ENCODE peak calls at places on chromosomes 13 and 19, in seven cellular contexts. J, E, Z, Q, L, H and U are unnamed samples.

GRCh38 chr19:5484398-5485285 is 29.4 kb downstream of the ZNRF4 start:
- DNase-seq in L (no peak), J (peak), Z (no peak), E (no peak), H (no peak), Q (no peak), U (no peak)

GRCh38 chr19:1492474-1493006 is 1.6 kb downstream of the REEP6 start:
- DNase-seq in E (no peak), L (no peak), H (no peak), Q (no peak), Z (no peak), J (no peak), U (no peak)

GRCh38 chr13:37134411-37135041 is 29.1 kb upstream of the CSNK1A1L start:
- DNase-seq in Q (no peak), H (no peak), J (no peak), L (no peak), E (no peak), Z (no peak), U (no peak)

GRCh38 chr19:1014161-1015060 is 6.5 kb downstream of the TMEM259 start:
- DNase-seq in E (no peak), L (no peak), H (no peak), Z (no peak), Q (no peak), J (no peak), U (no peak)

GRCh38 chr13:98509271-98510155 is 67.4 kb downstream of the STK24 start:
- DNase-seq in Z (peak), J (no peak), L (peak), E (peak), H (no peak), Q (no peak), U (no peak)

GRCh38 chr13:79792716-79793115 is 311.8 kb downstream of the NDFIP2 start:
- DNase-seq in J (no peak), Z (no peak), L (no peak), Q (no peak), H (no peak), E (no peak), U (no peak)

GRCh38 chr13:40058757-40059236 is 403.3 kb downstream of the COG6 start:
- DNase-seq in J (no peak), Z (no peak), H (no peak), Q (no peak), L (no peak), E (no peak), U (no peak)

GRCh38 chr19:10238172-10238783 is 7.1 kb upstream of the S1PR2 start:
- DNase-seq in Q (no peak), H (no peak), J (no peak), L (no peak), Z (peak), E (peak), U (no peak)

GRCh38 chr13:114096031-114096485 is 36.4 kb downstream of the RASA3 start:
- DNase-seq in E (peak), J (no peak), Z (no peak), H (no peak), Q (peak), L (no peak), U (no peak)

GRCh38 chr13:66994498-66995365 is 235.4 kb downstream of the PCDH9 start:
- DNase-seq in H (no peak), Q (no peak), J (no peak), E (no peak), L (no peak), Z (no peak), U (no peak)

GRCh38 chr19:6611441-6611852 is 20.5 kb upstream of the CD70 start:
- DNase-seq in Q (no peak), E (no peak), Z (no peak), J (no peak), L (no peak), H (no peak), U (no peak)

GRCh38 chr19:47778089-47778953 is at the start of gene SELENOW:
- DNase-seq in H (peak), L (peak), E (peak), Q (peak), Z (peak), J (peak), U (peak)

GRCh38 chr19:16561382-16561781 is 10.8 kb downstream of the SLC35E1 start:
- DNase-seq in Q (no peak), L (no peak), J (no peak), H (no peak), Z (no peak), E (no peak), U (no peak)

GRCh38 chr19:10718205-10719196 is 622 bp downstream of the DNM2 start:
- DNase-seq in J (peak), Z (no peak), E (no peak), Q (no peak), H (peak), L (peak), U (peak)

GRCh38 chr13:34719060-34719875 is 222.8 kb upstream of the NBEA start:
- DNase-seq in J (peak), L (no peak), H (no peak), Z (no peak), E (no peak), Q (no peak), U (no peak)

GRCh38 chr19:12786149-12786870 is 5.0 kb upstream of the JUNB start:
- DNase-seq in J (no peak), Q (no peak), Z (peak), E (no peak), H (peak), L (no peak), U (no peak)

GRCh38 chr19:58569191-58569942 is 3.8 kb downstream of the MZF1 start:
- DNase-seq in E (no peak), H (no peak), L (no peak), Z (no peak), J (no peak), Q (peak), U (no peak)

GRCh38 chr13:48975101-48975925 is at the start of gene FNDC3A:
- DNase-seq in E (peak), J (peak), Q (no peak), L (peak), Z (peak), H (peak), U (peak)

GRCh38 chr19:368624-369020 is 24.0 kb upstream of the MIER2 start:
- DNase-seq in H (no peak), Z (no peak), J (no peak), E (no peak), L (no peak), Q (no peak), U (no peak)

GRCh38 chr19:48873476-48874308 is 1.5 kb downstream of the PPP1R15A start:
- DNase-seq in Z (no peak), Q (no peak), E (peak), L (no peak), J (peak), H (no peak), U (no peak)

GRCh38 chr13:79228972-79229371 is 177.1 kb downstream of the RBM26 start:
- DNase-seq in E (no peak), Z (no peak), J (no peak), L (no peak), H (no peak), Q (no peak), U (no peak)

GRCh38 chr13:44337581-44337980 is 36.0 kb upstream of the SERP2 start:
- DNase-seq in H (no peak), E (no peak), L (no peak), Z (no peak), Q (no peak), J (no peak), U (no peak)

GRCh38 chr19:35977446-35978222 is 17.4 kb upstream of the SDHAF1 start:
- DNase-seq in Q (no peak), E (no peak), L (no peak), H (no peak), Z (no peak), J (peak), U (no peak)

GRCh38 chr13:36275190-36276002 is 22.2 kb downstream of the CCDC169 start:
- DNase-seq in Q (no peak), E (no peak), L (no peak), H (no peak), Z (peak), J (peak), U (peak)

GRCh38 chr13:97122381-97122996 is 99.6 kb upstream of the MBNL2 start:
- DNase-seq in E (no peak), L (no peak), Q (no peak), J (no peak), Z (no peak), H (no peak), U (no peak)

GRCh38 chr13:44934724-44935123 is 54.5 kb downstream of the NUFIP1 start:
- DNase-seq in Z (no peak), L (no peak), H (no peak), Q (no peak), J (no peak), E (no peak), U (no peak)

GRCh38 chr19:23318143-23318542 is 67.9 kb upstream of the ZNF724 start:
- DNase-seq in L (no peak), J (no peak), Q (no peak), Z (no peak), E (no peak), H (no peak), U (no peak)

GRCh38 chr13:106701810-106702341 is 133.9 kb upstream of the ARGLU1 start:
- DNase-seq in Z (peak), J (no peak), L (no peak), Q (no peak), H (no peak), E (no peak), U (no peak)

GRCh38 chr19:588093-588742 is 1.5 kb upstream of the HCN2 start:
- DNase-seq in E (peak), H (peak), Z (peak), L (peak), J (peak), Q (no peak), U (peak)

GRCh38 chr19:4717191-4717965 is 6.3 kb downstream of the DPP9 start:
- DNase-seq in L (no peak), Z (no peak), H (no peak), Q (peak), E (peak), J (no peak), U (no peak)

GRCh38 chr13:41467546-41467945 is 10.2 kb downstream of the RGCC start:
- DNase-seq in H (no peak), Z (no peak), Q (no peak), J (no peak), L (no peak), E (no peak), U (no peak)

GRCh38 chr19:8305798-8306197 is 2.4 kb downstream of the CD320 start:
- DNase-seq in L (no peak), J (no peak), H (peak), E (peak), Q (peak), Z (peak), U (no peak)

GRCh38 chr19:40806385-40807146 is 7.6 kb downstream of the EGLN2 start:
- DNase-seq in Z (peak), E (no peak), H (peak), J (peak), Q (peak), L (peak), U (peak)

GRCh38 chr19:43759515-43759914 is 4.8 kb upstream of the SMG9 start:
- DNase-seq in E (no peak), Q (no peak), Z (no peak), J (no peak), L (no peak), H (no peak), U (no peak)
- TF ChIP-seq CTCF in E (peak), Q (no peak), Z (no peak), J (peak), L (no peak), H (no peak), U (peak)

DNA sequence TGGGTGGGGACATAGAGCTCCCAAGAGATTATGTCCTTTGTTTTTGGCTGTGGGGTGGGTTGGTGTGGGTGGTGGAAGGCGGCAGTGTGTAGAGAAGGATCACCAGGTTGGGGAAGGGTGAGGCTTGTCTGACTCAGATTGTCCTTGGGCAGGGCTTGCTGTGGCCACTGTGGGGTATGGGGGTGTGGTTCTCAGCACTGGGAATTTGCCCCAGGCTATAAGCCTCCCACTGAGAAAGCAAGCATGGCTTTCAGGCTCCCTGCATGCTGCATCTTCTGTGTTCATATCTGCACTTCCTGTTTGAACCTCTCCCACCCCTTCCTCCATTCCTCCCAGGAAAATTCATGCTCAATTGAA is 34.9 kb downstream of the DNAJC15 start:
- DNase-seq in Q (no peak), J (no peak), H (no peak), L (no peak), Z (peak), E (peak), U (no peak)
- TF ChIP-seq CTCF in Q (no peak), J (no peak), H (no peak), L (no peak), Z (no peak), E (no peak), U (no peak)

DNA sequence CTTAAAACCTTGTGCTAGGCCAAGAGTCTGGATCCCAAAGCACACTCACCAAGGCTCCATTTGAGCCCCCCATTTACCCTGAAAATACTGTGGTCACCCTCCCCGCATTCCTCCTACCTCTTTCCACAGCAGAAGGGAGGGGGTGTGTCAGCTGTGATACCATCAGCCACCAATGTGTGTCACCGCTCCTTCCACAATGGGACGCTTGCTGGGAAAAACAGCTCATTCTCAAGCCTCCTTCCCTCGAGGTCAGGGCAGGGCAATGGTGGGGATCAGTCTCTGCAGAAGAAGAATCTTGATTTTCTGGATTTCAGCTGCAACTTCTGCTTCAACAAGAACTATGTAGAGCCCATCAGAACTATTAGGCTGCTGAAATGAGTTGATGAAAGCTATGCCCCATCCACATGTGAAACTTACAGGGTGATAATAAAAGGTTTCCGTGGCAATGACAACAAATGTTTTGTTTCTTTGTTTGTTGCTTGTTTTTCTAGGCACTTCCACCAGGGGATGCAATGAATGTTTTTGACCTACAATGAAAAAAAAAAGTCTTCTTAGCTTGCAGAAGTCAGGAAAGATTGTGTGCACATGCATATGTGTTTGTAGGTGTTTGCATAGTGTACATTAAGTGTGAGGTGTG is 26.4 kb upstream of the ZNF507 start:
- DNase-seq in L (no peak), Q (no peak), E (peak), Z (no peak), J (peak), H (no peak), U (peak)
- TF ChIP-seq CTCF in L (no peak), Q (peak), E (peak), Z (no peak), J (peak), H (no peak), U (peak)

GRCh38 chr19:13906910-13907309 is 909 bp downstream of the CC2D1A start:
- DNase-seq in E (no peak), J (no peak), L (no peak), H (no peak), Z (no peak), Q (no peak), U (no peak)
- TF ChIP-seq CTCF in E (no peak), J (no peak), L (no peak), H (no peak), Z (no peak), Q (no peak), U (no peak)